ENCODE peak calls at places on chromosomes 12 and 14, in eight cellular contexts. R is CD4-positive, CD25-positive, alpha-beta regulatory T cell; L is GM23248; X is cardiac muscle cell; J is mammary epithelial cell; G is psoas muscle; V is adipocyte; Y is GM23338. A is an unnamed sample. For H3K4me1 and H3K27me3, the result is how much of the 10 kb centered on the place peaks cover.

GRCh38 chr12:71581206-71581605 is 82.4 kb downstream of the ZFC3H1 start:
- DNase-seq in X (no peak), G (no peak), Y (no peak), J (peak), V (no peak), R (no peak), L (no peak), A (no peak)

GRCh38 chr12:57133013-57133569 is 4.8 kb downstream of the LRP1 start:
- DNase-seq in V (peak), G (no peak), R (no peak), L (peak), Y (peak), J (no peak), X (peak), A (no peak)

GRCh38 chr12:5784626-5785130 is 160.4 kb downstream of the ANO2 start:
- DNase-seq in R (no peak), Y (no peak), G (no peak), V (no peak), L (no peak), X (no peak), J (no peak), A (no peak)

GRCh38 chr12:64169999-64170398 is 52.1 kb downstream of the KICS2 start:
- DNase-seq in L (peak), G (no peak), V (no peak), R (no peak), Y (no peak), J (peak), X (no peak), A (no peak)

GRCh38 chr12:42698213-42698612 is 108.7 kb upstream of the PRICKLE1 start:
- DNase-seq in Y (no peak), X (peak), V (no peak), L (peak), J (peak), R (no peak), G (peak), A (no peak)

GRCh38 chr12:129052373-129052772 is 199.1 kb downstream of the GLT1D1 start:
- DNase-seq in G (no peak), R (no peak), J (no peak), Y (no peak), X (no peak), V (peak), L (no peak), A (no peak)

GRCh38 chr14:61252354-61253063 is 28.6 kb downstream of the TMEM30B start:
- DNase-seq in G (peak), R (peak), J (peak), X (peak), V (peak), L (peak), Y (peak), A (peak)

GRCh38 chr12:2179953-2180736 is 127.4 kb downstream of the CACNA1C start:
- DNase-seq in G (peak), J (peak), V (peak), L (peak), X (peak), Y (no peak), R (no peak), A (no peak)

GRCh38 chr12:129570796-129571400 is 332.9 kb downstream of the TMEM132D start:
- DNase-seq in J (no peak), Y (no peak), R (no peak), V (peak), G (no peak), X (no peak), L (no peak), A (no peak)

GRCh38 chr12:81389550-81390099 is 311.7 kb downstream of the ACSS3 start:
- DNase-seq in R (no peak), X (no peak), L (no peak), V (no peak), G (no peak), Y (no peak), J (no peak), A (no peak)

GRCh38 chr12:78864483-78865296 is at the start of gene SYT1:
- DNase-seq in Y (peak), X (peak), J (peak), V (peak), L (peak), G (peak), R (no peak), A (no peak)

GRCh38 chr12:124940143-124940392 is 25.6 kb upstream of the UBC start:
- DNase-seq in J (no peak), R (no peak), V (no peak), G (no peak), L (no peak), X (no peak), Y (no peak), A (no peak)

GRCh38 chr14:105939810-105940508 is 413.6 kb downstream of the TMEM121 start:
- DNase-seq in X (no peak), Y (no peak), L (no peak), V (no peak), J (no peak), R (peak), G (no peak), A (no peak)

GRCh38 chr14:33938131-33938949 is 12.5 kb downstream of the EGLN3 start:
- DNase-seq in Y (peak), V (no peak), L (peak), G (peak), R (no peak), J (peak), X (peak), A (no peak)

GRCh38 chr12:2582631-2583616 is 211.8 kb upstream of the FKBP4 start:
- DNase-seq in G (peak), R (peak), L (peak), J (peak), V (peak), Y (peak), X (peak), A (peak)

GRCh38 chr12:121495746-121496145 is 85.1 kb downstream of the KDM2B start:
- DNase-seq in X (no peak), Y (no peak), J (no peak), L (no peak), V (no peak), R (no peak), G (no peak), A (no peak)

GRCh38 chr14:96037891-96038557 is 1.1 kb upstream of the C14orf132 start:
- DNase-seq in X (peak), G (peak), L (peak), Y (peak), J (peak), V (peak), R (no peak), A (no peak)

GRCh38 chr14:69684461-69685183 is 73.2 kb downstream of the SUSD6 start:
- DNase-seq in L (no peak), J (peak), Y (no peak), R (no peak), X (no peak), G (no peak), V (no peak), A (no peak)

GRCh38 chr12:72267974-72268373 is 4.2 kb upstream of the TRHDE start:
- DNase-seq in V (peak), X (no peak), L (peak), G (no peak), J (no peak), R (no peak), Y (peak), A (no peak)

GRCh38 chr12:96083020-96083489 is 47.7 kb upstream of the LTA4H start:
- DNase-seq in L (no peak), X (no peak), J (no peak), G (no peak), R (no peak), Y (no peak), V (no peak), A (no peak)

GRCh38 chr12:51888316-51889215 is 663 bp downstream of the ANKRD33 start:
- DNase-seq in R (no peak), G (no peak), J (no peak), X (no peak), V (no peak), Y (no peak), L (no peak), A (no peak)

GRCh38 chr12:107748472-107748871 is 12.5 kb downstream of the PRDM4 start:
- DNase-seq in L (peak), V (peak), Y (no peak), R (no peak), G (no peak), X (peak), J (peak), A (no peak)

GRCh38 chr12:34302131-34302885 is 280.0 kb downstream of the ALG10 start:
- DNase-seq in J (no peak), Y (no peak), V (no peak), X (no peak), R (no peak), L (no peak), G (no peak), A (peak)

GRCh38 chr12:107903377-107904061 is 129.0 kb downstream of the ASCL4 start:
- DNase-seq in J (peak), L (peak), G (peak), R (peak), Y (peak), X (peak), V (peak), A (no peak)

GRCh38 chr12:29026419-29026818 is 122.7 kb upstream of the FAR2 start:
- DNase-seq in L (no peak), R (no peak), X (no peak), J (peak), V (no peak), G (no peak), Y (no peak), A (no peak)

GRCh38 chr12:96157427-96157826 is 36.7 kb upstream of the ELK3 start:
- DNase-seq in Y (no peak), L (no peak), G (no peak), V (no peak), X (no peak), R (no peak), J (no peak), A (no peak)

GRCh38 chr12:4918950-4919660 is 9.4 kb downstream of the KCNA1 start:
- DNase-seq in R (no peak), Y (no peak), X (peak), J (no peak), L (no peak), V (peak), G (no peak), A (no peak)

GRCh38 chr12:132739600-132740312 is 21.9 kb downstream of the ANKLE2 start:
- DNase-seq in L (no peak), Y (no peak), X (no peak), R (no peak), J (no peak), G (no peak), V (no peak), A (no peak)

GRCh38 chr12:52151153-52151858 is 40.5 kb downstream of the KRT80 start:
- DNase-seq in X (no peak), L (no peak), R (no peak), Y (no peak), J (no peak), G (no peak), V (no peak), A (no peak)

GRCh38 chr14:22887260-22887989 is 4.4 kb downstream of the REM2 start:
- DNase-seq in L (peak), J (peak), Y (peak), X (peak), V (peak), R (peak), G (no peak), A (peak)

GRCh38 chr14:83173687-83174086 is 1640.0 kb upstream of the SEL1L start:
- DNase-seq in L (no peak), Y (no peak), G (no peak), V (no peak), J (no peak), R (no peak), X (no peak), A (no peak)

GRCh38 chr14:48970995-48971394 is 615.2 kb downstream of the RPS29 start:
- DNase-seq in V (no peak), G (no peak), L (peak), X (peak), J (no peak), Y (no peak), R (no peak), A (no peak)

GRCh38 chr14:31740688-31741087 is 179.5 kb downstream of the NUBPL start:
- DNase-seq in J (no peak), G (no peak), Y (no peak), L (no peak), R (no peak), X (no peak), V (no peak), A (no peak)

GRCh38 chr12:105761075-105761474 is 377.7 kb downstream of the NUAK1 start:
- DNase-seq in X (peak), R (no peak), L (peak), Y (no peak), J (peak), G (no peak), V (peak), A (no peak)

GRCh38 chr14:61553730-61554641 is 141.3 kb upstream of the HIF1A start:
- DNase-seq in V (peak), Y (no peak), X (peak), R (no peak), G (peak), J (peak), L (peak), A (no peak)

GRCh38 chr12:75444444-75445136 is 36.0 kb upstream of the GLIPR1 start:
- DNase-seq in V (peak), Y (no peak), L (peak), R (no peak), G (no peak), X (peak), J (peak), A (no peak)

GRCh38 chr12:41013921-41014642 is 174.0 kb upstream of the PDZRN4 start:
- DNase-seq in G (no peak), R (no peak), X (peak), Y (no peak), V (peak), L (peak), J (peak), A (no peak)

GRCh38 chr14:106044949-106045596 is 518.7 kb downstream of the TMEM121 start:
- DNase-seq in R (peak), X (no peak), J (no peak), G (peak), L (peak), V (no peak), Y (peak), A (peak)

GRCh38 chr14:87161502-87161901 is 831.5 kb downstream of the GALC start:
- DNase-seq in R (no peak), V (no peak), J (no peak), Y (no peak), X (no peak), G (no peak), L (no peak), A (no peak)
- H3K4me1 ChIP-seq in R (under half), V (under half), J (under half), Y (under half), X (under half), G (under half), L (under half), A (under half)

DNA sequence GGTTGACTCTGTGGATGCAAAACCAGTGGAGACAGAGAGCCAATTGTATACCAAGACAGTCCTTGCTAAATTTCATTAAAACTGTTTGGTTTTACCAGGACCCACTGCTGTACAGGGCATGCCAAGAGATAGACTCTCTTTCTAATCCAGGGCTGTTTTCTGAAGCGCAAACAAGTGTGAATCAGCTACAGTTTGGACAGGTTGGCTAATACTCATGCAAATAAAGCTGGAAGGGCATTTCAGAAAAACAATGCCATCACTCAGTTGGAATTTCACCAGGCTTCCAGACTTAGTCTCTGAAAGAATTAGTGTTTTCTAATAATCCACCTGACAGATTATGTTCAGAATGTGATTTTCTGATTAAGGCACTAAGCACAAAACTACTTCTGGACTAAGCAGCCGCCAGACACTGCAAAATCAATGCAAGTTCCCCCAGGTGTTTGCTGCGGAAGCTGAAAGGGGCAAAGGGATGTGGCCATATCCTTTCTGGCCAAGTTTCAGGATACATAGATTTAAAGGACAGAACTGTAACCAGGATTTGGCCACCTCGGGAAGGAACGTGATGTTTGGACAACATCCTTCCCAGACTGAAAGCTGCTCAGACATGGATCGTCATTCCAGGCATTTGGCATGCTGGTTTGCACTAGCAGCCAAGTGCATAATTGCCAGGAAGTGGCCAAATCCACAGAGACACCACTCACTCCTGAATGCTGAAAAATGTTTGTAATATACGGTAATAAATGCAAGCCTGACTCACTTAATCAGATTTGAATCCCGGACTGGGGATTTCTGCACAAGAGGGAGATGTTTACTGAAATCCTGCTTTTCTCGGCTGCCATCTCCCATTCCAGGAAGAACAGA is 32.0 kb upstream of the CDKN3 start:
- DNase-seq in Y (no peak), R (no peak), J (peak), X (peak), V (peak), L (peak), G (peak), A (no peak)
- H3K27me3 ChIP-seq in Y (under half), R (under half), J (under half), X (under half), V (under half), L (under half), G (under half), A (under half)

GRCh38 chr14:99258341-99258781 is 13.6 kb downstream of the BCL11B start:
- DNase-seq in L (no peak), G (no peak), X (no peak), R (peak), Y (peak), V (no peak), J (no peak), A (no peak)
- H3K4me1 ChIP-seq in L (under half), G (under half), X (under half), R (half or more), Y (half or more), V (under half), J (under half), A (half or more)

GRCh38 chr12:53737951-53738833 is 10.9 kb upstream of the CALCOCO1 start:
- DNase-seq in X (no peak), L (no peak), V (no peak), Y (peak), R (no peak), J (no peak), G (no peak), A (peak)

GRCh38 chr12:53738834-53739284 is 11.6 kb upstream of the CALCOCO1 start:
- DNase-seq in X (no peak), L (no peak), Y (peak), R (peak), G (no peak), V (no peak), J (no peak), A (peak)

GRCh38 chr12:53740130-53740491 is 11.7 kb downstream of the CISTR start:
- DNase-seq in R (no peak), Y (no peak), J (no peak), V (no peak), X (no peak), L (no peak), G (no peak), A (no peak)

GRCh38 chr12:53737494-53737808 is 10.2 kb upstream of the CALCOCO1 start:
- DNase-seq in G (no peak), J (no peak), L (no peak), Y (no peak), V (no peak), X (no peak), R (no peak), A (no peak)

GRCh38 chr12:53739285-53740129 is 12.3 kb upstream of the CALCOCO1 start:
- DNase-seq in Y (peak), L (peak), V (peak), R (no peak), X (no peak), J (no peak), G (no peak), A (no peak)
- H3K27me3 ChIP-seq in Y (half or more), L (half or more), V (half or more), R (half or more), X (half or more), J (under half), G (under half), A (under half)

GRCh38 chr14:66601932-66602578 is 94.1 kb downstream of the GPHN start:
- DNase-seq in L (no peak), G (no peak), Y (no peak), R (no peak), X (no peak), V (no peak), J (no peak), A (no peak)
- H3K4me1 ChIP-seq in L (under half), G (under half), Y (under half), R (under half), X (under half), V (under half), J (under half), A (under half)

GRCh38 chr12:113641426-113641825 is 169.8 kb upstream of the LHX5 start:
- DNase-seq in R (no peak), X (no peak), G (no peak), L (no peak), Y (no peak), V (no peak), J (no peak), A (no peak)

GRCh38 chr12:113642672-113643071 is 171.0 kb upstream of the LHX5 start:
- DNase-seq in G (no peak), Y (no peak), V (no peak), X (no peak), J (no peak), R (no peak), L (no peak), A (no peak)

GRCh38 chr12:113640837-113641236 is 169.2 kb upstream of the LHX5 start:
- DNase-seq in L (no peak), G (no peak), Y (no peak), X (no peak), J (no peak), R (no peak), V (no peak), A (no peak)

GRCh38 chr12:113642216-113642615 is 170.5 kb upstream of the LHX5 start:
- DNase-seq in X (no peak), R (no peak), L (no peak), Y (no peak), J (no peak), G (no peak), V (no peak), A (no peak)

GRCh38 chr12:113639474-113639873 is 167.8 kb upstream of the LHX5 start:
- DNase-seq in V (no peak), Y (no peak), L (no peak), X (no peak), R (no peak), J (no peak), G (no peak), A (no peak)
- H3K27me3 ChIP-seq in V (under half), Y (under half), L (under half), X (under half), R (under half), J (under half), G (under half), A (under half)

GRCh38 chr12:31727197-31727596 is 1.6 kb downstream of the AMN1 start:
- DNase-seq in G (no peak), V (no peak), L (no peak), Y (no peak), R (no peak), J (no peak), X (no peak), A (no peak)
- H3K4me1 ChIP-seq in G (under half), V (under half), L (under half), Y (under half), R (under half), J (under half), X (under half), A (half or more)

DNA sequence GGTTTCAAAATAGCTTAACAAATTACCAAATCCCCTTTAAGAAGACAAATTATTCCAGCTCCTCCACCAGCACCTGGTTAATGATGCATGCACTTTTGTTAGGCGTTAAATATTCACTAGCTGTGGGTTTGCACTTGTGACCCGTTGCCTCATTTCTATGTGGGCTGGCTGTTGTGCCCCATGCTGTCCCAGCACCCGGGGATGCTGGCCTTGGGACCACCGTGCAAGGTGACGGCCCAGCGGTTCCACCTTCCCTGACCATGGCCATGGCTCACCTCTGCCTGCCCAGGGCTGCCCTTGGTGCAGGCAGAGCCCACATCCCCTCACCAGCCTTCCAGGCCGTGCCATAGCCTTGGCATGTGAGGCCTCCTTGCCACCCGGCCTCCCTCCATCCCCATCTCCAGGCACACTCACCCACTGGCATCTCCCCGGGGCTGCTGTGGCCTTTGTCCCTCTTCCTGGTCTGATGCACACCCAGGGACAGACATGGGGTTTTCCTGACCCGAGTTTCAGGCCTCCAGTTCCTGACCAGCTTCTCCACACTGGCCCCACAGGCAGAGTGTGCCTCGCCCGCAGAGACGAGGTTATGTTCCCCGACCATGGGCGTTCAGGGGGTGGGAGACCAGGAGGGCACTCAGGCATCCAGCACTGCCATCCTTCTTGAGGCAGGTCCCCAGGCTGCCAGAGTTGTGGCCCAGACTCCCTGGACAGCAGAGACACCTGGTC is 20.4 kb upstream of the C14orf180 start:
- DNase-seq in R (no peak), J (no peak), Y (no peak), V (no peak), G (peak), L (no peak), X (no peak), A (no peak)
- H3K27me3 ChIP-seq in R (under half), J (under half), Y (under half), V (under half), G (under half), L (under half), X (under half), A (under half)